ENCODE peak calls at places on chromosomes 5 and 9, in five cellular contexts. One of them, this sample, is unnamed.

GRCh38 chr5:78369680-78370079 is 9.3 kb downstream of the SCAMP1 start:
- DNase-seq in adrenal gland: no peak
- DNase-seq in stomach: no peak
- DNase-seq in suprapubic skin: no peak
- DNase-seq in testis: no peak
- DNase-seq in this sample: no peak

GRCh38 chr9:108911820-108912219 is 22.1 kb downstream of the ELP1 start:
- DNase-seq in adrenal gland: no peak
- DNase-seq in stomach: no peak
- DNase-seq in suprapubic skin: no peak
- DNase-seq in testis: no peak
- DNase-seq in this sample: no peak

GRCh38 chr5:81121836-81122235 is 111.3 kb upstream of the CKMT2 start:
- DNase-seq in adrenal gland: no peak
- DNase-seq in stomach: no peak
- DNase-seq in suprapubic skin: no peak
- DNase-seq in testis: no peak
- DNase-seq in this sample: no peak

GRCh38 chr9:33151601-33152000 is 15.5 kb downstream of the B4GALT1 start:
- DNase-seq in adrenal gland: no peak
- DNase-seq in stomach: no peak
- DNase-seq in suprapubic skin: no peak
- DNase-seq in testis: no peak
- DNase-seq in this sample: no peak

GRCh38 chr9:132833451-132834130 is 44.5 kb downstream of the AK8 start:
- DNase-seq in adrenal gland: no peak
- DNase-seq in stomach: no peak
- DNase-seq in suprapubic skin: no peak
- DNase-seq in testis: peak; percentile 28
- DNase-seq in this sample: no peak

GRCh38 chr5:123120197-123120596 is 31.2 kb downstream of the PRDM6 start:
- DNase-seq in adrenal gland: no peak
- DNase-seq in stomach: no peak
- DNase-seq in suprapubic skin: no peak
- DNase-seq in testis: no peak
- DNase-seq in this sample: no peak

GRCh38 chr9:113756476-113757198 is 119.5 kb upstream of the ZNF618 start:
- DNase-seq in adrenal gland: no peak
- DNase-seq in stomach: no peak
- DNase-seq in suprapubic skin: no peak
- DNase-seq in testis: no peak
- DNase-seq in this sample: no peak

GRCh38 chr5:121053055-121053985 is 589.2 kb downstream of the PRR16 start:
- DNase-seq in adrenal gland: no peak
- DNase-seq in stomach: no peak
- DNase-seq in suprapubic skin: no peak
- DNase-seq in testis: no peak
- DNase-seq in this sample: no peak

GRCh38 chr5:176178789-176179188 is 59.4 kb upstream of the SIMC1 start:
- DNase-seq in adrenal gland: no peak
- DNase-seq in stomach: no peak
- DNase-seq in suprapubic skin: no peak
- DNase-seq in testis: no peak
- DNase-seq in this sample: no peak

GRCh38 chr9:123063172-123063508 is 29.7 kb downstream of the GPR21 start:
- DNase-seq in adrenal gland: no peak
- DNase-seq in stomach: no peak
- DNase-seq in suprapubic skin: no peak
- DNase-seq in testis: no peak
- DNase-seq in this sample: no peak

GRCh38 chr5:177553671-177554429 is 513 bp downstream of the FAM193B start:
- DNase-seq in adrenal gland: peak; percentile 62
- DNase-seq in stomach: peak; percentile 56
- DNase-seq in suprapubic skin: peak; percentile 83
- DNase-seq in testis: no peak
- DNase-seq in this sample: peak; percentile 45

GRCh38 chr5:172834570-172835245 is 657 bp downstream of the ERGIC1 start:
- DNase-seq in adrenal gland: peak; percentile 74
- DNase-seq in stomach: no peak
- DNase-seq in suprapubic skin: no peak
- DNase-seq in testis: peak; percentile 64
- DNase-seq in this sample: peak; percentile 47

GRCh38 chr5:33513786-33514185 is 73.0 kb downstream of the TARS1 start:
- DNase-seq in adrenal gland: no peak
- DNase-seq in stomach: no peak
- DNase-seq in suprapubic skin: no peak
- DNase-seq in testis: no peak
- DNase-seq in this sample: no peak

GRCh38 chr5:82405618-82406199 is 127.6 kb upstream of the RPS23 start:
- DNase-seq in adrenal gland: no peak
- DNase-seq in stomach: no peak
- DNase-seq in suprapubic skin: no peak
- DNase-seq in testis: no peak
- DNase-seq in this sample: no peak

GRCh38 chr5:101009758-101010519 is 106.9 kb upstream of the ST8SIA4 start:
- DNase-seq in adrenal gland: no peak
- DNase-seq in stomach: no peak
- DNase-seq in suprapubic skin: no peak
- DNase-seq in testis: no peak
- DNase-seq in this sample: no peak

GRCh38 chr5:141003791-141004601 is 37.7 kb downstream of the PCDHAC2 start:
- DNase-seq in adrenal gland: no peak
- DNase-seq in stomach: peak; percentile 42
- DNase-seq in suprapubic skin: no peak
- DNase-seq in testis: no peak
- DNase-seq in this sample: no peak

GRCh38 chr9:14062449-14063187 is 251.3 kb downstream of the NFIB start:
- DNase-seq in adrenal gland: no peak
- DNase-seq in stomach: no peak
- DNase-seq in suprapubic skin: no peak
- DNase-seq in testis: no peak
- DNase-seq in this sample: no peak

GRCh38 chr5:7705261-7705660 is 145.7 kb downstream of the CFAP90 start:
- DNase-seq in adrenal gland: no peak
- DNase-seq in stomach: no peak
- DNase-seq in suprapubic skin: no peak
- DNase-seq in testis: no peak
- DNase-seq in this sample: no peak

GRCh38 chr5:142356716-142357468 is 32.1 kb upstream of the SPRY4 start:
- DNase-seq in adrenal gland: peak; percentile 94
- DNase-seq in stomach: peak; percentile 77
- DNase-seq in suprapubic skin: peak; percentile 93
- DNase-seq in testis: peak; percentile 85
- DNase-seq in this sample: peak; percentile 71
- TF ChIP-seq POLR2A in adrenal gland: peak; percentile 89
- TF ChIP-seq POLR2A in stomach: no peak
- TF ChIP-seq POLR2A in suprapubic skin: peak; percentile 40
- TF ChIP-seq POLR2A in testis: no peak
- TF ChIP-seq POLR2A in this sample: peak; percentile 50

GRCh38 chr9:37408933-37409710 is 13.4 kb upstream of the GRHPR start:
- DNase-seq in adrenal gland: no peak
- DNase-seq in stomach: no peak
- DNase-seq in suprapubic skin: no peak
- DNase-seq in testis: no peak
- DNase-seq in this sample: no peak
- TF ChIP-seq POLR2A in adrenal gland: no peak
- TF ChIP-seq POLR2A in stomach: no peak
- TF ChIP-seq POLR2A in suprapubic skin: no peak
- TF ChIP-seq POLR2A in testis: no peak
- TF ChIP-seq POLR2A in this sample: no peak

GRCh38 chr9:93380410-93381060 is 71.0 kb upstream of the FAM120A start:
- DNase-seq in adrenal gland: no peak
- DNase-seq in stomach: no peak
- DNase-seq in suprapubic skin: no peak
- DNase-seq in testis: no peak
- DNase-seq in this sample: no peak

GRCh38 chr9:93378276-93378675 is 73.2 kb upstream of the FAM120A start:
- DNase-seq in adrenal gland: no peak
- DNase-seq in stomach: no peak
- DNase-seq in suprapubic skin: no peak
- DNase-seq in testis: no peak
- DNase-seq in this sample: no peak

GRCh38 chr9:93379051-93379450 is 72.4 kb upstream of the FAM120A start:
- DNase-seq in adrenal gland: no peak
- DNase-seq in stomach: no peak
- DNase-seq in suprapubic skin: no peak
- DNase-seq in testis: no peak
- DNase-seq in this sample: no peak
- TF ChIP-seq POLR2A in adrenal gland: no peak
- TF ChIP-seq POLR2A in stomach: no peak
- TF ChIP-seq POLR2A in suprapubic skin: no peak
- TF ChIP-seq POLR2A in testis: no peak
- TF ChIP-seq POLR2A in this sample: no peak

GRCh38 chr9:74887041-74887980 is at the start of gene TRPM6:
- DNase-seq in adrenal gland: peak; percentile 84
- DNase-seq in stomach: peak; percentile 77
- DNase-seq in suprapubic skin: peak; percentile 91
- DNase-seq in testis: peak; percentile 71
- DNase-seq in this sample: peak; percentile 89
- TF ChIP-seq POLR2A in adrenal gland: no peak
- TF ChIP-seq POLR2A in stomach: no peak
- TF ChIP-seq POLR2A in suprapubic skin: no peak
- TF ChIP-seq POLR2A in testis: no peak
- TF ChIP-seq POLR2A in this sample: no peak

GRCh38 chr5:61311056-61311455 is 21.0 kb upstream of the ZSWIM6 start:
- DNase-seq in adrenal gland: no peak
- DNase-seq in stomach: no peak
- DNase-seq in suprapubic skin: no peak
- DNase-seq in testis: no peak
- DNase-seq in this sample: no peak

GRCh38 chr5:61309115-61309514 is 22.9 kb upstream of the ZSWIM6 start:
- DNase-seq in adrenal gland: no peak
- DNase-seq in stomach: no peak
- DNase-seq in suprapubic skin: no peak
- DNase-seq in testis: no peak
- DNase-seq in this sample: no peak

GRCh38 chr5:61311836-61312808 is 19.9 kb upstream of the ZSWIM6 start:
- DNase-seq in adrenal gland: no peak
- DNase-seq in stomach: no peak
- DNase-seq in suprapubic skin: no peak
- DNase-seq in testis: no peak
- DNase-seq in this sample: no peak

GRCh38 chr5:61318374-61318773 is 13.7 kb upstream of the ZSWIM6 start:
- DNase-seq in adrenal gland: no peak
- DNase-seq in stomach: no peak
- DNase-seq in suprapubic skin: no peak
- DNase-seq in testis: no peak
- DNase-seq in this sample: no peak

GRCh38 chr5:61313960-61314681 is 17.9 kb upstream of the ZSWIM6 start:
- DNase-seq in adrenal gland: no peak
- DNase-seq in stomach: no peak
- DNase-seq in suprapubic skin: no peak
- DNase-seq in testis: no peak
- DNase-seq in this sample: no peak
- TF ChIP-seq POLR2A in adrenal gland: no peak
- TF ChIP-seq POLR2A in stomach: no peak
- TF ChIP-seq POLR2A in suprapubic skin: no peak
- TF ChIP-seq POLR2A in testis: no peak
- TF ChIP-seq POLR2A in this sample: no peak

GRCh38 chr9:12775963-12776774 is 1.3 kb downstream of the LURAP1L start:
- DNase-seq in adrenal gland: peak; percentile 96
- DNase-seq in stomach: peak; percentile 82
- DNase-seq in suprapubic skin: peak; percentile 90
- DNase-seq in testis: peak; percentile 82
- DNase-seq in this sample: peak; percentile 90
- TF ChIP-seq POLR2A in adrenal gland: peak; percentile 15
- TF ChIP-seq POLR2A in stomach: no peak
- TF ChIP-seq POLR2A in suprapubic skin: no peak
- TF ChIP-seq POLR2A in testis: no peak
- TF ChIP-seq POLR2A in this sample: peak; percentile 83

DNA sequence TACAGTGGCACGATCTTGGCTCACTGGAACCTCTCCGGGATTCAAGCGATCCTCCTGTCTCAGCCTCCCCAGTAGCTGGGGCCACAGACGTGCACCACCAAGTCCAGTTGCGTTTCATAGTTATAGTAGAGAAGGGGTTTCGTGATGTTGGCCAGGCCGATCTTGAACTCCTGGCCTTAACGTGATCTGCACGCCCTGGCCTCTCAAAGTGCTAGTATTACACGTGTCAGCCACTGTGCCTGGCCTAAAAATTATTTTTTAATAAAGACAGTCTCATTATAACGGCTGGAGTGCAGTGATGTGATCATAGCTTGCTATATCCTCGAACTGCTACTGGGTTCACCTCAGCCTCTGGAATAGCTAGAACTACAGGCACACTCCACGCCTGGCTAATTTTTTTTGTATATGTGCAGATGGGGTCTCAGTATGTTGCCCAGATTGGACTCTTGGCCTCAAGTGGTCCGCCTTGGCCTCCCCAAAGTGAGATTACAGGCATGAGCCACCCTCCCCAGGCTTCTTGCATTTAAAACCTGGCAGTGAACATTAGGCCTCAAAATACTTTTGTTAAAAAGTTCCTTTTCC is 4.4 kb downstream of the NPM1 start:
- DNase-seq in adrenal gland: no peak
- DNase-seq in stomach: no peak
- DNase-seq in suprapubic skin: no peak
- DNase-seq in testis: no peak
- DNase-seq in this sample: no peak
- TF ChIP-seq POLR2A in adrenal gland: no peak
- TF ChIP-seq POLR2A in stomach: no peak
- TF ChIP-seq POLR2A in suprapubic skin: no peak
- TF ChIP-seq POLR2A in testis: no peak
- TF ChIP-seq POLR2A in this sample: no peak